ENCODE peak calls at places on chromosomes 4 and X, in eight cellular contexts. S is Daoy, O is AG09309, T is iris pigment epithelial cell, M is progenitor cell of endocrine pancreas, L is NCI-H2081, W is NCI-H524, D is H9. I is an unnamed sample.

GRCh38 chr4:96677499-96677898 is 837.6 kb downstream of the PDHA2 start:
- DNase-seq in S (no peak), O (no peak), T (peak; percentile 80), M (no peak), L (no peak), W (no peak), D (no peak), I (no peak)

GRCh38 chrX:115233497-115234219 is at the start of gene LRCH2:
- DNase-seq in S (peak; percentile 42), O (no peak), T (no peak), M (peak; percentile 39), L (peak; percentile 70), W (peak; percentile 62), D (peak; percentile 69), I (peak; percentile 1)

GRCh38 chrX:132665676-132666075 is 176.8 kb upstream of the MBNL3 start:
- DNase-seq in S (no peak), O (no peak), T (no peak), M (no peak), L (no peak), W (no peak), D (no peak), I (no peak)

GRCh38 chrX:39728025-39728424 is 369.7 kb downstream of the BCOR start:
- DNase-seq in S (no peak), O (no peak), T (no peak), M (no peak), L (no peak), W (no peak), D (no peak), I (no peak)

GRCh38 chr4:74583757-74584156 is 138.8 kb downstream of the AREG start:
- DNase-seq in S (no peak), O (no peak), T (peak; percentile 45), M (no peak), L (no peak), W (no peak), D (no peak), I (no peak)

GRCh38 chr4:38931125-38931524 is 63.5 kb downstream of the FAM114A1 start:
- DNase-seq in S (no peak), O (no peak), T (no peak), M (no peak), L (no peak), W (no peak), D (no peak), I (no peak)

GRCh38 chr4:13261486-13262257 is 222.5 kb downstream of the RAB28 start:
- DNase-seq in S (no peak), O (no peak), T (no peak), M (no peak), L (no peak), W (no peak), D (no peak), I (no peak)

GRCh38 chrX:69165116-69165651 is at the start of gene PJA1:
- DNase-seq in S (peak; percentile 75), O (peak; percentile 14), T (peak; percentile 80), M (peak; percentile 38), L (peak; percentile 79), W (peak; percentile 70), D (peak; percentile 62), I (peak; percentile 83)

GRCh38 chrX:111646515-111646914 is 34.5 kb upstream of the ALG13 start:
- DNase-seq in S (no peak), O (no peak), T (no peak), M (no peak), L (no peak), W (no peak), D (no peak), I (no peak)

GRCh38 chr4:105474110-105474518 is 252 bp upstream of the PPA2 start:
- DNase-seq in S (no peak), O (no peak), T (peak; percentile 82), M (no peak), L (no peak), W (peak; percentile 18), D (peak; percentile 88), I (peak; percentile 96)

GRCh38 chrX:37640142-37640541 is 45.4 kb upstream of the XK start:
- DNase-seq in S (no peak), O (no peak), T (no peak), M (no peak), L (no peak), W (no peak), D (no peak), I (no peak)

GRCh38 chr4:93346840-93347239 is 481.7 kb upstream of the ATOH1 start:
- DNase-seq in S (no peak), O (no peak), T (no peak), M (no peak), L (no peak), W (no peak), D (peak; percentile 24), I (no peak)

GRCh38 chr4:173525118-173526033 is 4.7 kb downstream of the HAND2 start:
- DNase-seq in S (no peak), O (no peak), T (no peak), M (no peak), L (no peak), W (no peak), D (peak; percentile 50), I (no peak)

GRCh38 chr4:153838564-153838963 is 49.7 kb upstream of the SFRP2 start:
- DNase-seq in S (no peak), O (no peak), T (no peak), M (no peak), L (no peak), W (no peak), D (no peak), I (no peak)

GRCh38 chrX:40496728-40497127 is 84.0 kb upstream of the ATP6AP2 start:
- DNase-seq in S (no peak), O (peak; percentile 2), T (peak; percentile 29), M (no peak), L (no peak), W (peak; percentile 69), D (peak; percentile 52), I (peak; percentile 34)

GRCh38 chrX:49039598-49040375 is 3.4 kb downstream of the TFE3 start:
- DNase-seq in S (peak; percentile 91), O (peak; percentile 70), T (peak; percentile 93), M (peak; percentile 56), L (peak; percentile 42), W (peak; percentile 53), D (peak; percentile 97), I (peak; percentile 61)

GRCh38 chrX:122046226-122046625 is 998.8 kb downstream of the GLUD2 start:
- DNase-seq in S (no peak), O (no peak), T (peak; percentile 18), M (no peak), L (no peak), W (no peak), D (no peak), I (no peak)

GRCh38 chr4:119683518-119683917 is 54.9 kb upstream of the PDE5A start:
- DNase-seq in S (no peak), O (no peak), T (peak; percentile 83), M (no peak), L (no peak), W (no peak), D (no peak), I (no peak)

GRCh38 chrX:63784902-63785692 is at the start of gene ARHGEF9:
- DNase-seq in S (no peak), O (no peak), T (peak; percentile 2), M (peak; percentile 37), L (peak; percentile 41), W (peak; percentile 66), D (peak; percentile 72), I (no peak)

GRCh38 chr4:4782969-4783368 is 76.5 kb upstream of the MSX1 start:
- DNase-seq in S (no peak), O (no peak), T (peak; percentile 43), M (no peak), L (no peak), W (no peak), D (no peak), I (no peak)